ENCODE peak calls at places on chromosomes 16 and 17, in four cellular contexts. Q is GM12864, T is nephron progenitor cell, D is neural crest cell. R is an unnamed sample.

GRCh38 chr17:71845354-71845753 is 275.5 kb upstream of the SOX9 start:
- DNase-seq in Q (no peak), T (no peak), D (no peak), R (no peak)

GRCh38 chr17:81322271-81323082 is 27.4 kb upstream of the SLC38A10 start:
- DNase-seq in Q (no peak), T (no peak), D (no peak), R (no peak)

GRCh38 chr16:56950881-56951771 is 10.6 kb upstream of the CETP start:
- DNase-seq in Q (no peak), T (peak; percentile 61), D (peak; percentile 36), R (peak; percentile 65)

GRCh38 chr17:39791296-39791992 is 53.7 kb downstream of the GRB7 start:
- DNase-seq in Q (no peak), T (no peak), D (no peak), R (no peak)

GRCh38 chr17:32445976-32446375 is 1.7 kb downstream of the PSMD11 start:
- DNase-seq in Q (no peak), T (no peak), D (no peak), R (no peak)

GRCh38 chr17:69551212-69552010 is 136.9 kb downstream of the MAP2K6 start:
- DNase-seq in Q (no peak), T (no peak), D (no peak), R (no peak)

GRCh38 chr16:68386628-68387027 is 61.7 kb downstream of the SMPD3 start:
- DNase-seq in Q (no peak), T (no peak), D (no peak), R (no peak)

GRCh38 chr16:49262501-49262900 is 19.1 kb downstream of the CBLN1 start:
- DNase-seq in Q (no peak), T (no peak), D (no peak), R (no peak)

GRCh38 chr17:14297161-14297851 is 3.6 kb upstream of the HS3ST3B1 start:
- DNase-seq in Q (no peak), T (peak; percentile 74), D (no peak), R (peak; percentile 77)

GRCh38 chr17:17890773-17891759 is 54.3 kb upstream of the SREBF1 start:
- DNase-seq in Q (no peak), T (peak; percentile 47), D (peak; percentile 23), R (peak; percentile 62)

GRCh38 chr17:17034028-17034427 is 8.2 kb upstream of the MPRIP start:
- DNase-seq in Q (no peak), T (no peak), D (no peak), R (no peak)

GRCh38 chr16:3496386-3496785 is 1.1 kb upstream of the C16orf90 start:
- DNase-seq in Q (no peak), T (no peak), D (no peak), R (no peak)

GRCh38 chr17:8189711-8190477 is at the start of gene BORCS6:
- DNase-seq in Q (peak; percentile 97), T (peak; percentile 89), D (peak; percentile 84), R (peak; percentile 92)
- TF ChIP-seq CTCF in Q (peak; percentile 6), T (no peak), D (no peak), R (no peak)

DNA sequence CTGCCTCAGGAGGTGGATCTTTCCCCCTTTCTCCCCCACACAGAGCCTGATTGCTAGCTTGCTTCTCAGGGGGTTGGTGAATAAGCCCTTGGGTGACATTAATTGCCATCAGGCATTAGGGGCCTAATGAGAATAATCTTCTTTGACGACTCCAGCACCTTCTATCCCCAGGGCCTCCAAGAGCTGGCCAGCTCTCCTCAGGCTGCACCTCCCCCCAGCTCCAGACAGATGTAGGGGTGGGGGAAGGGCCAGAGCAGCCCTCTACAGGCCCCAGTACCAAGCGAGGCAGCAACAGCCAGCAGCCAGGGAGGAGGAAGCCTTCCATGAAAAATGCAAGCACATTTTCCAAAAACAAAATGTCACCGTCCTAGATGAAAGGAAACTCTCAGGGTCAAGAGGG is 1.4 kb upstream of the TMEM132E start:
- DNase-seq in Q (no peak), T (no peak), D (no peak), R (peak; percentile 55)
- TF ChIP-seq CTCF in Q (no peak), T (no peak), D (no peak), R (no peak)

GRCh38 chr17:74213897-74214386 is 571 bp downstream of the TTYH2 start:
- DNase-seq in Q (no peak), T (no peak), D (no peak), R (no peak)

GRCh38 chr17:74212262-74212912 is 984 bp upstream of the TTYH2 start:
- DNase-seq in Q (no peak), T (peak; percentile 38), D (no peak), R (no peak)

GRCh38 chr17:74214642-74215331 is 1.4 kb downstream of the TTYH2 start:
- DNase-seq in Q (no peak), T (no peak), D (no peak), R (no peak)

GRCh38 chr17:74211929-74212261 is 1.5 kb upstream of the TTYH2 start:
- DNase-seq in Q (no peak), T (no peak), D (no peak), R (no peak)

GRCh38 chr17:74212913-74213791 is at the start of gene TTYH2:
- DNase-seq in Q (peak; percentile 51), T (peak; percentile 89), D (peak; percentile 66), R (peak; percentile 86)
- TF ChIP-seq CTCF in Q (peak; percentile 36), T (peak; percentile 32), D (peak; percentile 52), R (no peak)

DNA sequence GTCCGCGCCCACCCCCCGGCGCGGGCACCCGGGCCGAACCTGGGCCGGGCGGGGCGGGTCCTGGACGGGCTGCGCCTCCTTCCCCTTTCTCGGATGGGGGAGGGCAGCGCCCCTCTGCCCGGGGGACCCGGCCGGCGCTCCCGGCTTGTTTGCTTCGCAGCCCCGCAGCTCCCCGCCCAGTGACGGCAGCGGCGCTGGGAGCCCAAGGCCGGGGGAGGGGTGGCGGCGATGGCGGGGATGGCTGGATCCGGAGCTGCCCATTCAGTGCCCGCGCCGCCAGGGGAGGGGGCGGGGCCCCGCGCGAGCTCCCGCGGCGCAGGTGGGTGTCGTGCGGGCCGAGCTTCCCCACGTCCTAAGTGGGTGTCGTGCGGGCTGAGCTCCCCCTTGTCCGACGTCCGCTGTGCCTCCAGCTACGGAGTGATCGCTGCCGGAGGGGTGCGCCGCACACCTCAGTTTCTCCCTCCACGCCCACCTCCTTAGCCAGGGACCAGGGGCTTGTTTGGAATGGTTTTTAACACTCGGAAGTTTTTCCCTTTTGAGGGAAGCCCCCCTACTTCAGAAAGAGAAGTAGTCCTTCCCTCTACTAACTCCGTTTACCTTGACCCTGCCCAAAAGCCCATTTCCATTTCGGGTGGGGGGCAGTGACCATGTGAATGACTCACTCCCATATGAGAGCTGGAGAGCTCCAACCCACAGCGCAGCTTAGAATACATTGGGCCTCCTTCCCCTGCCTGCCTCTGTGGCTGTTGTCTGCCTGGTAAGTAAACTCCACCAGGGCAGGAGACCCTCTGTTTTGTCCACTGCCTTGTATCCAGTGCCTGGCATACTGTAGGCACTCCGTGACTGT is 733 bp downstream of the SGSM2 start:
- DNase-seq in Q (no peak), T (peak; percentile 73), D (peak; percentile 37), R (peak; percentile 75)
- TF ChIP-seq CTCF in Q (no peak), T (no peak), D (no peak), R (no peak)

GRCh38 chr17:48576479-48577309 is 1.5 kb downstream of the HOXB4 start:
- DNase-seq in Q (no peak), T (peak; percentile 71), D (no peak), R (no peak)

GRCh38 chr17:48579738-48580543 is 1.8 kb upstream of the HOXB4 start:
- DNase-seq in Q (no peak), T (peak; percentile 69), D (no peak), R (no peak)

GRCh38 chr17:48577946-48578615 is at the start of gene HOXB4:
- DNase-seq in Q (peak; percentile 44), T (peak; percentile 80), D (peak; percentile 51), R (peak; percentile 54)

GRCh38 chr17:48577330-48577945 is 712 bp downstream of the HOXB4 start:
- DNase-seq in Q (no peak), T (peak; percentile 85), D (no peak), R (no peak)

DNA sequence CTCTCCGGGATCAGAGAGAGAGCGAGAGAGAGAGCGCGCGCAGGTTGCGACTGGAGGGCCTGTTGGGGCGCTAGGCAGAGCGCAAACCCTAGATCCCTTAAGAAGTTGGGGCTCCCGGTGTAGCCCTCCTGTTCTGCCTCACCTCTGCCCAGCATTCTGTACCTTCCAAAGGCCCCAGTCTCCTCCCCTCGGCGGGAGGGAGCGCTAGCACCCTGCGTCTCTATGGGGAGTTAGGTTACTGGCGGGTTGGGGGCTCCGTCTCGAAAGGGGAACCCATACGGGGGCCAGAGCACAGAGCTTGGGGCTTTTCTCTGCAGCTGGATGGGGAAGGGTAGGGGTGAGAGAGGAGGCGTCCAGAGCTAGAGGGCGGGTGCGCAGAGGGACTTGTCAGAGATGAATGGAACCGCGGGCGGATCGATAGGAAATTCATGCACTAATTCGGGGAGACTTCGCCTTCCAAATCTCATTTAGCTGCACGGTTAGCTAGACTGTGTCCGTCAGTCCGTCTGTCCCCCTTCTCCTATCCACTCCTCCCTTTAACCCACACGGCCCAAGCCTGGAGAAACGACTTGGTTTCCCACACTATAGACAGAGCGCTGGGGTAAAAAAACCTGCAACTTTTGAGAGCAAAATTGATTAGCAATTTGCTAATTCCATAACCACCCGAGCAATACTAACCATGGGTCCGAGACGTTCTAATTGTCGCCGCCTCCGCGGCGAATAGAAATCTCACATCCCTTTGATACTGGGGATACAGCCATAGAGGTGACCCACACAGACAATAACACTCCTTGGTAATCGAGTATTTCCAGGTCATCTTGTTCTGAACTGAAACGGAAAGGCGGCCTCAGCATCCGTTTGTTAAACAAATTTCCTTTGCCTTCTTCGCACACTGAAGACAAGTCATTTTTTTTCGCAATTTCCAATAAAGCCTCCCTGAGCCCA is 738 bp upstream of the HOXB4 start:
- DNase-seq in Q (no peak), T (peak; percentile 55), D (no peak), R (no peak)
- TF ChIP-seq CTCF in Q (peak; percentile 14), T (no peak), D (no peak), R (no peak)

DNA sequence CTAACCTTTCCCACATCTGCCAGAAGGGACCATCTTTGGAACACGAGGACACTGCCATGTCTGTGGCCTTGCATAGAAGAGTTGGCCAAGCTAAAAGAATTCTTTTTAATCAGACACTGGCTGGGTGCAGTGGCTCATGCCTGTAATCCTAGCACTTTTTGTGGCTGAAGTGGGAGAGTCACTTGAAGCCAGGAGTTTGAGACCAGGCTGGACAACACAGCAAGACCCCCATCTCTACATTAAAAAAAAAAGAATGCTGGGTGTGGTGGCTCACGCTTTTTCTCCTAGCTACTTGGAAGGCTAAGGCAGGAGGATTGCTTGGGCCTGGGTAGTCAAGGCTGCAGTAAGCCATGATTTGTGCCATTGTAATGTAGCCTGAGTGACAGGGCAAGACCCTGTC is 9.3 kb upstream of the DUSP14 start:
- DNase-seq in Q (no peak), T (no peak), D (no peak), R (no peak)
- TF ChIP-seq CTCF in Q (no peak), T (no peak), D (no peak), R (no peak)

GRCh38 chr17:2965621-2966275 is 97.7 kb downstream of the OR1D5 start:
- DNase-seq in Q (no peak), T (no peak), D (no peak), R (no peak)
- TF ChIP-seq CTCF in Q (no peak), T (no peak), D (no peak), R (no peak)

GRCh38 chr17:46812624-46813318 is 5.7 kb downstream of the WNT3 start:
- DNase-seq in Q (no peak), T (no peak), D (no peak), R (no peak)

GRCh38 chr17:46813920-46814319 is 4.6 kb downstream of the WNT3 start:
- DNase-seq in Q (no peak), T (no peak), D (no peak), R (no peak)

GRCh38 chr17:46815474-46816353 is 2.8 kb downstream of the WNT3 start:
- DNase-seq in Q (no peak), T (no peak), D (no peak), R (no peak)

GRCh38 chr17:46811978-46812583 is 6.4 kb downstream of the WNT3 start:
- DNase-seq in Q (no peak), T (peak; percentile 49), D (no peak), R (no peak)

GRCh38 chr17:46814446-46814845 is 4.0 kb downstream of the WNT3 start:
- DNase-seq in Q (no peak), T (no peak), D (no peak), R (no peak)
- TF ChIP-seq CTCF in Q (no peak), T (no peak), D (no peak), R (no peak)

R was measured in glutamatergic neuron.